ENCODE peak calls at places on chromosomes 13 and 19, in ten cellular contexts. One of them, this sample, is unnamed.

GRCh38 chr19:49718991-49719390 is 28.1 kb downstream of the CPT1C start:
- DNase-seq in stimulated activated CD8-positive, alpha-beta memory T cell treated with anti-CD3 and anti-CD28 coated beads, Interleukin-4, amount 100 ng/mL, for 1 hour: no peak
- DNase-seq in HAP-1: no peak
- DNase-seq in NCI-H146: no peak
- DNase-seq in activated T-cell treated with anti-CD3 and anti-CD28 coated beads for 48 hours: no peak
- DNase-seq in NCI-H1694 treated with DMSO at 0.1 percent for 48 hours: no peak
- DNase-seq in Right ventricle myocardium superior: no peak
- DNase-seq in NCI-H1092: no peak
- DNase-seq in naive thymus-derived CD8-positive, alpha-beta T cell: no peak
- DNase-seq in astrocyte: no peak
- DNase-seq in this sample: no peak

GRCh38 chr19:42098781-42099180 is 22.8 kb downstream of the ZNF574 start:
- DNase-seq in stimulated activated CD8-positive, alpha-beta memory T cell treated with anti-CD3 and anti-CD28 coated beads, Interleukin-4, amount 100 ng/mL, for 1 hour: no peak
- DNase-seq in HAP-1: no peak
- DNase-seq in NCI-H146: no peak
- DNase-seq in activated T-cell treated with anti-CD3 and anti-CD28 coated beads for 48 hours: no peak
- DNase-seq in NCI-H1694 treated with DMSO at 0.1 percent for 48 hours: no peak
- DNase-seq in Right ventricle myocardium superior: no peak
- DNase-seq in NCI-H1092: no peak
- DNase-seq in naive thymus-derived CD8-positive, alpha-beta T cell: no peak
- DNase-seq in astrocyte: no peak
- DNase-seq in this sample: no peak

GRCh38 chr19:54646331-54646841 is 16.1 kb downstream of the LILRB1 start:
- DNase-seq in stimulated activated CD8-positive, alpha-beta memory T cell treated with anti-CD3 and anti-CD28 coated beads, Interleukin-4, amount 100 ng/mL, for 1 hour: no peak
- DNase-seq in HAP-1: no peak
- DNase-seq in NCI-H146: no peak
- DNase-seq in activated T-cell treated with anti-CD3 and anti-CD28 coated beads for 48 hours: no peak
- DNase-seq in NCI-H1694 treated with DMSO at 0.1 percent for 48 hours: no peak
- DNase-seq in Right ventricle myocardium superior: no peak
- DNase-seq in NCI-H1092: no peak
- DNase-seq in naive thymus-derived CD8-positive, alpha-beta T cell: no peak
- DNase-seq in astrocyte: no peak
- DNase-seq in this sample: no peak

GRCh38 chr13:113923376-113924063 is 50.4 kb downstream of the C13orf46 start:
- DNase-seq in stimulated activated CD8-positive, alpha-beta memory T cell treated with anti-CD3 and anti-CD28 coated beads, Interleukin-4, amount 100 ng/mL, for 1 hour: no peak
- DNase-seq in HAP-1: no peak
- DNase-seq in NCI-H146: no peak
- DNase-seq in activated T-cell treated with anti-CD3 and anti-CD28 coated beads for 48 hours: no peak
- DNase-seq in NCI-H1694 treated with DMSO at 0.1 percent for 48 hours: no peak
- DNase-seq in Right ventricle myocardium superior: no peak
- DNase-seq in NCI-H1092: no peak
- DNase-seq in naive thymus-derived CD8-positive, alpha-beta T cell: no peak
- DNase-seq in astrocyte: no peak
- DNase-seq in this sample: no peak

GRCh38 chr13:26423634-26424033 is 133.8 kb upstream of the WASF3 start:
- DNase-seq in stimulated activated CD8-positive, alpha-beta memory T cell treated with anti-CD3 and anti-CD28 coated beads, Interleukin-4, amount 100 ng/mL, for 1 hour: no peak
- DNase-seq in HAP-1: no peak
- DNase-seq in NCI-H146: no peak
- DNase-seq in activated T-cell treated with anti-CD3 and anti-CD28 coated beads for 48 hours: no peak
- DNase-seq in NCI-H1694 treated with DMSO at 0.1 percent for 48 hours: no peak
- DNase-seq in Right ventricle myocardium superior: peak
- DNase-seq in NCI-H1092: no peak
- DNase-seq in naive thymus-derived CD8-positive, alpha-beta T cell: no peak
- DNase-seq in astrocyte: peak
- DNase-seq in this sample: no peak

GRCh38 chr13:75876371-75877050 is 240.4 kb downstream of the LMO7 start:
- DNase-seq in stimulated activated CD8-positive, alpha-beta memory T cell treated with anti-CD3 and anti-CD28 coated beads, Interleukin-4, amount 100 ng/mL, for 1 hour: peak
- DNase-seq in HAP-1: peak
- DNase-seq in NCI-H146: peak
- DNase-seq in activated T-cell treated with anti-CD3 and anti-CD28 coated beads for 48 hours: peak
- DNase-seq in NCI-H1694 treated with DMSO at 0.1 percent for 48 hours: peak
- DNase-seq in Right ventricle myocardium superior: peak
- DNase-seq in NCI-H1092: peak
- DNase-seq in naive thymus-derived CD8-positive, alpha-beta T cell: peak
- DNase-seq in astrocyte: peak
- DNase-seq in this sample: peak

GRCh38 chr13:27171830-27172494 is 351 bp upstream of the USP12 start:
- DNase-seq in stimulated activated CD8-positive, alpha-beta memory T cell treated with anti-CD3 and anti-CD28 coated beads, Interleukin-4, amount 100 ng/mL, for 1 hour: peak
- DNase-seq in HAP-1: peak
- DNase-seq in NCI-H146: peak
- DNase-seq in activated T-cell treated with anti-CD3 and anti-CD28 coated beads for 48 hours: peak
- DNase-seq in NCI-H1694 treated with DMSO at 0.1 percent for 48 hours: peak
- DNase-seq in Right ventricle myocardium superior: peak
- DNase-seq in NCI-H1092: peak
- DNase-seq in naive thymus-derived CD8-positive, alpha-beta T cell: peak
- DNase-seq in astrocyte: peak
- DNase-seq in this sample: peak

GRCh38 chr19:12801466-12802266 is at the start of the genes PRDX2 and THSD8:
- DNase-seq in stimulated activated CD8-positive, alpha-beta memory T cell treated with anti-CD3 and anti-CD28 coated beads, Interleukin-4, amount 100 ng/mL, for 1 hour: peak
- DNase-seq in HAP-1: peak
- DNase-seq in NCI-H146: peak
- DNase-seq in activated T-cell treated with anti-CD3 and anti-CD28 coated beads for 48 hours: peak
- DNase-seq in NCI-H1694 treated with DMSO at 0.1 percent for 48 hours: no peak
- DNase-seq in Right ventricle myocardium superior: peak
- DNase-seq in NCI-H1092: peak
- DNase-seq in naive thymus-derived CD8-positive, alpha-beta T cell: peak
- DNase-seq in astrocyte: no peak
- DNase-seq in this sample: no peak

GRCh38 chr19:49631610-49632192 is 8.2 kb downstream of the RRAS start:
- DNase-seq in stimulated activated CD8-positive, alpha-beta memory T cell treated with anti-CD3 and anti-CD28 coated beads, Interleukin-4, amount 100 ng/mL, for 1 hour: no peak
- DNase-seq in HAP-1: no peak
- DNase-seq in NCI-H146: no peak
- DNase-seq in activated T-cell treated with anti-CD3 and anti-CD28 coated beads for 48 hours: no peak
- DNase-seq in NCI-H1694 treated with DMSO at 0.1 percent for 48 hours: no peak
- DNase-seq in Right ventricle myocardium superior: no peak
- DNase-seq in NCI-H1092: no peak
- DNase-seq in naive thymus-derived CD8-positive, alpha-beta T cell: no peak
- DNase-seq in astrocyte: no peak
- DNase-seq in this sample: no peak

GRCh38 chr19:12937243-12938053 is 961 bp upstream of the CALR start:
- DNase-seq in stimulated activated CD8-positive, alpha-beta memory T cell treated with anti-CD3 and anti-CD28 coated beads, Interleukin-4, amount 100 ng/mL, for 1 hour: no peak
- DNase-seq in HAP-1: no peak
- DNase-seq in NCI-H146: peak
- DNase-seq in activated T-cell treated with anti-CD3 and anti-CD28 coated beads for 48 hours: peak
- DNase-seq in NCI-H1694 treated with DMSO at 0.1 percent for 48 hours: peak
- DNase-seq in Right ventricle myocardium superior: no peak
- DNase-seq in NCI-H1092: peak
- DNase-seq in naive thymus-derived CD8-positive, alpha-beta T cell: no peak
- DNase-seq in astrocyte: no peak
- DNase-seq in this sample: peak

GRCh38 chr13:75803982-75804381 is 167.9 kb downstream of the LMO7 start:
- DNase-seq in stimulated activated CD8-positive, alpha-beta memory T cell treated with anti-CD3 and anti-CD28 coated beads, Interleukin-4, amount 100 ng/mL, for 1 hour: no peak
- DNase-seq in HAP-1: no peak
- DNase-seq in NCI-H146: no peak
- DNase-seq in activated T-cell treated with anti-CD3 and anti-CD28 coated beads for 48 hours: no peak
- DNase-seq in NCI-H1694 treated with DMSO at 0.1 percent for 48 hours: no peak
- DNase-seq in Right ventricle myocardium superior: no peak
- DNase-seq in NCI-H1092: no peak
- DNase-seq in naive thymus-derived CD8-positive, alpha-beta T cell: no peak
- DNase-seq in astrocyte: no peak
- DNase-seq in this sample: no peak

GRCh38 chr19:51194527-51195315 is 30.2 kb upstream of the CD33 start:
- DNase-seq in stimulated activated CD8-positive, alpha-beta memory T cell treated with anti-CD3 and anti-CD28 coated beads, Interleukin-4, amount 100 ng/mL, for 1 hour: no peak
- DNase-seq in HAP-1: no peak
- DNase-seq in NCI-H146: no peak
- DNase-seq in activated T-cell treated with anti-CD3 and anti-CD28 coated beads for 48 hours: no peak
- DNase-seq in NCI-H1694 treated with DMSO at 0.1 percent for 48 hours: no peak
- DNase-seq in Right ventricle myocardium superior: no peak
- DNase-seq in NCI-H1092: no peak
- DNase-seq in naive thymus-derived CD8-positive, alpha-beta T cell: no peak
- DNase-seq in astrocyte: no peak
- DNase-seq in this sample: no peak

GRCh38 chr13:20740021-20740420 is 33.7 kb downstream of the EEF1AKMT1 start:
- DNase-seq in stimulated activated CD8-positive, alpha-beta memory T cell treated with anti-CD3 and anti-CD28 coated beads, Interleukin-4, amount 100 ng/mL, for 1 hour: no peak
- DNase-seq in HAP-1: no peak
- DNase-seq in NCI-H146: no peak
- DNase-seq in activated T-cell treated with anti-CD3 and anti-CD28 coated beads for 48 hours: no peak
- DNase-seq in NCI-H1694 treated with DMSO at 0.1 percent for 48 hours: no peak
- DNase-seq in Right ventricle myocardium superior: no peak
- DNase-seq in NCI-H1092: no peak
- DNase-seq in naive thymus-derived CD8-positive, alpha-beta T cell: no peak
- DNase-seq in astrocyte: no peak
- DNase-seq in this sample: no peak

GRCh38 chr13:53545340-53545941 is 516.8 kb downstream of the OLFM4 start:
- DNase-seq in stimulated activated CD8-positive, alpha-beta memory T cell treated with anti-CD3 and anti-CD28 coated beads, Interleukin-4, amount 100 ng/mL, for 1 hour: no peak
- DNase-seq in HAP-1: no peak
- DNase-seq in NCI-H146: no peak
- DNase-seq in activated T-cell treated with anti-CD3 and anti-CD28 coated beads for 48 hours: no peak
- DNase-seq in NCI-H1694 treated with DMSO at 0.1 percent for 48 hours: no peak
- DNase-seq in Right ventricle myocardium superior: no peak
- DNase-seq in NCI-H1092: no peak
- DNase-seq in naive thymus-derived CD8-positive, alpha-beta T cell: no peak
- DNase-seq in astrocyte: no peak
- DNase-seq in this sample: no peak

GRCh38 chr13:76000131-76000530 is 364.0 kb downstream of the LMO7 start:
- DNase-seq in stimulated activated CD8-positive, alpha-beta memory T cell treated with anti-CD3 and anti-CD28 coated beads, Interleukin-4, amount 100 ng/mL, for 1 hour: no peak
- DNase-seq in HAP-1: peak
- DNase-seq in NCI-H146: peak
- DNase-seq in activated T-cell treated with anti-CD3 and anti-CD28 coated beads for 48 hours: no peak
- DNase-seq in NCI-H1694 treated with DMSO at 0.1 percent for 48 hours: no peak
- DNase-seq in Right ventricle myocardium superior: no peak
- DNase-seq in NCI-H1092: no peak
- DNase-seq in naive thymus-derived CD8-positive, alpha-beta T cell: no peak
- DNase-seq in astrocyte: no peak
- DNase-seq in this sample: peak

GRCh38 chr13:101231751-101232428 is 184.4 kb downstream of the NALCN start:
- DNase-seq in stimulated activated CD8-positive, alpha-beta memory T cell treated with anti-CD3 and anti-CD28 coated beads, Interleukin-4, amount 100 ng/mL, for 1 hour: no peak
- DNase-seq in HAP-1: no peak
- DNase-seq in NCI-H146: no peak
- DNase-seq in activated T-cell treated with anti-CD3 and anti-CD28 coated beads for 48 hours: no peak
- DNase-seq in NCI-H1694 treated with DMSO at 0.1 percent for 48 hours: no peak
- DNase-seq in Right ventricle myocardium superior: no peak
- DNase-seq in NCI-H1092: no peak
- DNase-seq in naive thymus-derived CD8-positive, alpha-beta T cell: no peak
- DNase-seq in astrocyte: no peak
- DNase-seq in this sample: no peak

GRCh38 chr19:34454685-34455084 is 26.5 kb downstream of the UBA2 start:
- DNase-seq in stimulated activated CD8-positive, alpha-beta memory T cell treated with anti-CD3 and anti-CD28 coated beads, Interleukin-4, amount 100 ng/mL, for 1 hour: no peak
- DNase-seq in HAP-1: no peak
- DNase-seq in NCI-H146: no peak
- DNase-seq in activated T-cell treated with anti-CD3 and anti-CD28 coated beads for 48 hours: no peak
- DNase-seq in NCI-H1694 treated with DMSO at 0.1 percent for 48 hours: no peak
- DNase-seq in Right ventricle myocardium superior: no peak
- DNase-seq in NCI-H1092: no peak
- DNase-seq in naive thymus-derived CD8-positive, alpha-beta T cell: no peak
- DNase-seq in astrocyte: no peak
- DNase-seq in this sample: no peak

GRCh38 chr19:17322854-17323253 is 11.8 kb downstream of the ANO8 start:
- DNase-seq in stimulated activated CD8-positive, alpha-beta memory T cell treated with anti-CD3 and anti-CD28 coated beads, Interleukin-4, amount 100 ng/mL, for 1 hour: no peak
- DNase-seq in HAP-1: no peak
- DNase-seq in NCI-H146: no peak
- DNase-seq in activated T-cell treated with anti-CD3 and anti-CD28 coated beads for 48 hours: no peak
- DNase-seq in NCI-H1694 treated with DMSO at 0.1 percent for 48 hours: no peak
- DNase-seq in Right ventricle myocardium superior: no peak
- DNase-seq in NCI-H1092: no peak
- DNase-seq in naive thymus-derived CD8-positive, alpha-beta T cell: no peak
- DNase-seq in astrocyte: no peak
- DNase-seq in this sample: no peak

GRCh38 chr19:46115396-46116109 is 8.9 kb downstream of the IGFL3 start:
- DNase-seq in stimulated activated CD8-positive, alpha-beta memory T cell treated with anti-CD3 and anti-CD28 coated beads, Interleukin-4, amount 100 ng/mL, for 1 hour: no peak
- DNase-seq in HAP-1: no peak
- DNase-seq in NCI-H146: peak
- DNase-seq in activated T-cell treated with anti-CD3 and anti-CD28 coated beads for 48 hours: peak
- DNase-seq in NCI-H1694 treated with DMSO at 0.1 percent for 48 hours: peak
- DNase-seq in Right ventricle myocardium superior: no peak
- DNase-seq in NCI-H1092: no peak
- DNase-seq in naive thymus-derived CD8-positive, alpha-beta T cell: no peak
- DNase-seq in astrocyte: peak
- DNase-seq in this sample: no peak

GRCh38 chr13:40269086-40269485 is 397.4 kb downstream of the FOXO1 start:
- DNase-seq in stimulated activated CD8-positive, alpha-beta memory T cell treated with anti-CD3 and anti-CD28 coated beads, Interleukin-4, amount 100 ng/mL, for 1 hour: no peak
- DNase-seq in HAP-1: no peak
- DNase-seq in NCI-H146: no peak
- DNase-seq in activated T-cell treated with anti-CD3 and anti-CD28 coated beads for 48 hours: no peak
- DNase-seq in NCI-H1694 treated with DMSO at 0.1 percent for 48 hours: no peak
- DNase-seq in Right ventricle myocardium superior: no peak
- DNase-seq in NCI-H1092: no peak
- DNase-seq in naive thymus-derived CD8-positive, alpha-beta T cell: no peak
- DNase-seq in astrocyte: no peak
- DNase-seq in this sample: no peak

GRCh38 chr13:95896302-95896701 is 156.9 kb downstream of the UGGT2 start:
- DNase-seq in stimulated activated CD8-positive, alpha-beta memory T cell treated with anti-CD3 and anti-CD28 coated beads, Interleukin-4, amount 100 ng/mL, for 1 hour: no peak
- DNase-seq in HAP-1: no peak
- DNase-seq in NCI-H146: no peak
- DNase-seq in activated T-cell treated with anti-CD3 and anti-CD28 coated beads for 48 hours: no peak
- DNase-seq in NCI-H1694 treated with DMSO at 0.1 percent for 48 hours: no peak
- DNase-seq in Right ventricle myocardium superior: no peak
- DNase-seq in NCI-H1092: no peak
- DNase-seq in naive thymus-derived CD8-positive, alpha-beta T cell: no peak
- DNase-seq in astrocyte: peak
- DNase-seq in this sample: no peak

GRCh38 chr13:29767006-29767405 is 83.4 kb downstream of the UBL3 start:
- DNase-seq in stimulated activated CD8-positive, alpha-beta memory T cell treated with anti-CD3 and anti-CD28 coated beads, Interleukin-4, amount 100 ng/mL, for 1 hour: no peak
- DNase-seq in HAP-1: peak
- DNase-seq in NCI-H146: no peak
- DNase-seq in activated T-cell treated with anti-CD3 and anti-CD28 coated beads for 48 hours: no peak
- DNase-seq in NCI-H1694 treated with DMSO at 0.1 percent for 48 hours: no peak
- DNase-seq in Right ventricle myocardium superior: no peak
- DNase-seq in NCI-H1092: no peak
- DNase-seq in naive thymus-derived CD8-positive, alpha-beta T cell: no peak
- DNase-seq in astrocyte: no peak
- DNase-seq in this sample: no peak

GRCh38 chr19:32489971-32490370 is 84.4 kb downstream of the DPY19L3 start:
- DNase-seq in stimulated activated CD8-positive, alpha-beta memory T cell treated with anti-CD3 and anti-CD28 coated beads, Interleukin-4, amount 100 ng/mL, for 1 hour: no peak
- DNase-seq in HAP-1: no peak
- DNase-seq in NCI-H146: no peak
- DNase-seq in activated T-cell treated with anti-CD3 and anti-CD28 coated beads for 48 hours: no peak
- DNase-seq in NCI-H1694 treated with DMSO at 0.1 percent for 48 hours: no peak
- DNase-seq in Right ventricle myocardium superior: no peak
- DNase-seq in NCI-H1092: no peak
- DNase-seq in naive thymus-derived CD8-positive, alpha-beta T cell: no peak
- DNase-seq in astrocyte: no peak
- DNase-seq in this sample: no peak

GRCh38 chr13:109318945-109319590 is 467.3 kb downstream of the IRS2 start:
- DNase-seq in stimulated activated CD8-positive, alpha-beta memory T cell treated with anti-CD3 and anti-CD28 coated beads, Interleukin-4, amount 100 ng/mL, for 1 hour: no peak
- DNase-seq in HAP-1: no peak
- DNase-seq in NCI-H146: no peak
- DNase-seq in activated T-cell treated with anti-CD3 and anti-CD28 coated beads for 48 hours: no peak
- DNase-seq in NCI-H1694 treated with DMSO at 0.1 percent for 48 hours: no peak
- DNase-seq in Right ventricle myocardium superior: no peak
- DNase-seq in NCI-H1092: no peak
- DNase-seq in naive thymus-derived CD8-positive, alpha-beta T cell: no peak
- DNase-seq in astrocyte: no peak
- DNase-seq in this sample: no peak

GRCh38 chr19:44303976-44304568 is 753 bp downstream of the ZNF235 start:
- DNase-seq in stimulated activated CD8-positive, alpha-beta memory T cell treated with anti-CD3 and anti-CD28 coated beads, Interleukin-4, amount 100 ng/mL, for 1 hour: no peak
- DNase-seq in HAP-1: peak
- DNase-seq in NCI-H146: peak
- DNase-seq in activated T-cell treated with anti-CD3 and anti-CD28 coated beads for 48 hours: peak
- DNase-seq in NCI-H1694 treated with DMSO at 0.1 percent for 48 hours: no peak
- DNase-seq in Right ventricle myocardium superior: no peak
- DNase-seq in NCI-H1092: no peak
- DNase-seq in naive thymus-derived CD8-positive, alpha-beta T cell: no peak
- DNase-seq in astrocyte: peak
- DNase-seq in this sample: no peak

GRCh38 chr19:6271251-6271650 is 8.5 kb downstream of the MLLT1 start:
- DNase-seq in stimulated activated CD8-positive, alpha-beta memory T cell treated with anti-CD3 and anti-CD28 coated beads, Interleukin-4, amount 100 ng/mL, for 1 hour: no peak
- DNase-seq in HAP-1: no peak
- DNase-seq in NCI-H146: no peak
- DNase-seq in activated T-cell treated with anti-CD3 and anti-CD28 coated beads for 48 hours: no peak
- DNase-seq in NCI-H1694 treated with DMSO at 0.1 percent for 48 hours: no peak
- DNase-seq in Right ventricle myocardium superior: peak
- DNase-seq in NCI-H1092: no peak
- DNase-seq in naive thymus-derived CD8-positive, alpha-beta T cell: no peak
- DNase-seq in astrocyte: no peak
- DNase-seq in this sample: no peak

GRCh38 chr13:43072394-43072793 is 49.0 kb downstream of the DNAJC15 start:
- DNase-seq in stimulated activated CD8-positive, alpha-beta memory T cell treated with anti-CD3 and anti-CD28 coated beads, Interleukin-4, amount 100 ng/mL, for 1 hour: no peak
- DNase-seq in HAP-1: no peak
- DNase-seq in NCI-H146: no peak
- DNase-seq in activated T-cell treated with anti-CD3 and anti-CD28 coated beads for 48 hours: no peak
- DNase-seq in NCI-H1694 treated with DMSO at 0.1 percent for 48 hours: no peak
- DNase-seq in Right ventricle myocardium superior: peak
- DNase-seq in NCI-H1092: no peak
- DNase-seq in naive thymus-derived CD8-positive, alpha-beta T cell: no peak
- DNase-seq in astrocyte: no peak
- DNase-seq in this sample: no peak

GRCh38 chr13:49821216-49821820 is 28.8 kb upstream of the KPNA3 start:
- DNase-seq in stimulated activated CD8-positive, alpha-beta memory T cell treated with anti-CD3 and anti-CD28 coated beads, Interleukin-4, amount 100 ng/mL, for 1 hour: no peak
- DNase-seq in HAP-1: no peak
- DNase-seq in NCI-H146: no peak
- DNase-seq in activated T-cell treated with anti-CD3 and anti-CD28 coated beads for 48 hours: no peak
- DNase-seq in NCI-H1694 treated with DMSO at 0.1 percent for 48 hours: no peak
- DNase-seq in Right ventricle myocardium superior: no peak
- DNase-seq in NCI-H1092: no peak
- DNase-seq in naive thymus-derived CD8-positive, alpha-beta T cell: no peak
- DNase-seq in astrocyte: no peak
- DNase-seq in this sample: no peak